ENCODE peak calls at places on chromosome 2, in eight cellular contexts. M is HepG2; W is natural killer cell; P is NCI-H1417; T is activated CD8-positive, alpha-beta memory T cell treated with anti-CD3 and anti-CD28 coated beads for 48 hours; B is GM20000; D is omental fat pad; C is iris pigment epithelial cell. U is an unnamed sample.

GRCh38 chr2:118052474-118052873 is 35.8 kb upstream of the INSIG2 start:
- DNase-seq in M (no peak), W (no peak), P (no peak), T (no peak), B (no peak), D (no peak), C (no peak), U (no peak)

GRCh38 chr2:38522754-38523349 is 79.9 kb downstream of the HNRNPLL start:
- DNase-seq in M (no peak), W (no peak), P (peak), T (no peak), B (no peak), D (no peak), C (no peak), U (no peak)

GRCh38 chr2:62631160-62632085 is 74.1 kb upstream of the EHBP1 start:
- DNase-seq in M (peak), W (no peak), P (peak), T (no peak), B (no peak), D (no peak), C (no peak), U (no peak)

GRCh38 chr2:189641565-189641964 is 19.7 kb upstream of the ASNSD1 start:
- DNase-seq in M (no peak), W (no peak), P (no peak), T (no peak), B (no peak), D (no peak), C (peak), U (no peak)

GRCh38 chr2:31168291-31168690 is 30.1 kb upstream of the GALNT14 start:
- DNase-seq in M (no peak), W (no peak), P (no peak), T (no peak), B (no peak), D (no peak), C (peak), U (no peak)

GRCh38 chr2:107437265-107437664 is 389.4 kb upstream of the RGPD4 start:
- DNase-seq in M (no peak), W (no peak), P (no peak), T (no peak), B (no peak), D (no peak), C (no peak), U (no peak)

GRCh38 chr2:41782306-41783158 is 265.3 kb upstream of the PKDCC start:
- DNase-seq in M (peak), W (no peak), P (peak), T (peak), B (peak), D (no peak), C (peak), U (no peak)

GRCh38 chr2:73893764-73894474 is 1.1 kb downstream of the ACTG2 start:
- DNase-seq in M (no peak), W (no peak), P (no peak), T (no peak), B (no peak), D (no peak), C (no peak), U (no peak)

GRCh38 chr2:74250189-74250631 is 51.8 kb downstream of the MTHFD2 start:
- DNase-seq in M (peak), W (peak), P (peak), T (peak), B (peak), D (no peak), C (peak), U (no peak)

GRCh38 chr2:197675711-197676188 is 363 bp upstream of the RFTN2 start:
- DNase-seq in M (no peak), W (no peak), P (no peak), T (no peak), B (no peak), D (no peak), C (peak), U (no peak)